ENCODE peak calls at places on chromosomes 11 and 22, in six cellular contexts. One of them, this sample, is unnamed.

GRCh38 chr11:46380340-46381045 is 976 bp upstream of the MDK start:
- DNase-seq in adrenal gland: peak
- DNase-seq in GM12865: peak
- DNase-seq in endodermal cell: peak
- DNase-seq in psoas muscle: peak
- DNase-seq in IMR-90: no peak
- DNase-seq in this sample: no peak

GRCh38 chr22:39253427-39254070 is 8.8 kb upstream of the PDGFB start:
- DNase-seq in endodermal cell: peak
- DNase-seq in adrenal gland: peak
- DNase-seq in GM12865: peak
- DNase-seq in IMR-90: peak
- DNase-seq in psoas muscle: peak
- DNase-seq in this sample: peak

GRCh38 chr22:39932918-39933649 is 27.1 kb upstream of the TMA7B start:
- DNase-seq in GM12865: peak
- DNase-seq in adrenal gland: no peak
- DNase-seq in psoas muscle: no peak
- DNase-seq in IMR-90: no peak
- DNase-seq in endodermal cell: peak
- DNase-seq in this sample: peak

GRCh38 chr11:118106789-118107335 is 20.1 kb upstream of the SMIM35 start:
- DNase-seq in psoas muscle: no peak
- DNase-seq in adrenal gland: no peak
- DNase-seq in IMR-90: no peak
- DNase-seq in GM12865: no peak
- DNase-seq in endodermal cell: no peak
- DNase-seq in this sample: no peak

GRCh38 chr11:128908391-128909246 is 17.5 kb downstream of the KCNJ5 start:
- DNase-seq in IMR-90: peak
- DNase-seq in GM12865: no peak
- DNase-seq in psoas muscle: peak
- DNase-seq in adrenal gland: peak
- DNase-seq in endodermal cell: no peak
- DNase-seq in this sample: peak

GRCh38 chr11:102237096-102237735 is 80.1 kb upstream of the BIRC3 start:
- DNase-seq in IMR-90: peak
- DNase-seq in psoas muscle: no peak
- DNase-seq in endodermal cell: peak
- DNase-seq in GM12865: no peak
- DNase-seq in adrenal gland: no peak
- DNase-seq in this sample: peak

GRCh38 chr11:14300661-14301304 is 58.2 kb downstream of the RRAS2 start:
- DNase-seq in IMR-90: peak
- DNase-seq in adrenal gland: peak
- DNase-seq in GM12865: peak
- DNase-seq in psoas muscle: peak
- DNase-seq in endodermal cell: peak
- DNase-seq in this sample: peak

GRCh38 chr11:82978422-82979099 is 77.0 kb downstream of the DDIAS start:
- DNase-seq in GM12865: peak
- DNase-seq in IMR-90: peak
- DNase-seq in psoas muscle: no peak
- DNase-seq in endodermal cell: no peak
- DNase-seq in adrenal gland: no peak
- DNase-seq in this sample: peak

GRCh38 chr11:103870821-103871309 is 165.6 kb upstream of the DDI1 start:
- DNase-seq in endodermal cell: no peak
- DNase-seq in IMR-90: no peak
- DNase-seq in GM12865: no peak
- DNase-seq in adrenal gland: peak
- DNase-seq in psoas muscle: peak
- DNase-seq in this sample: peak

GRCh38 chr11:37026326-37026725 is 428.3 kb upstream of the RAG2 start:
- DNase-seq in adrenal gland: no peak
- DNase-seq in endodermal cell: no peak
- DNase-seq in psoas muscle: no peak
- DNase-seq in GM12865: no peak
- DNase-seq in IMR-90: no peak
- DNase-seq in this sample: no peak

GRCh38 chr11:77729063-77729462 is 91.5 kb downstream of the RSF1 start:
- DNase-seq in IMR-90: no peak
- DNase-seq in psoas muscle: no peak
- DNase-seq in adrenal gland: no peak
- DNase-seq in endodermal cell: no peak
- DNase-seq in GM12865: no peak
- DNase-seq in this sample: no peak

GRCh38 chr11:44868455-44869421 is 81.9 kb downstream of the TP53I11 start:
- DNase-seq in IMR-90: no peak
- DNase-seq in GM12865: no peak
- DNase-seq in psoas muscle: no peak
- DNase-seq in adrenal gland: no peak
- DNase-seq in endodermal cell: no peak
- DNase-seq in this sample: no peak

GRCh38 chr11:13009921-13010736 is 1.0 kb downstream of the RASSF10 start:
- DNase-seq in adrenal gland: no peak
- DNase-seq in IMR-90: peak
- DNase-seq in GM12865: no peak
- DNase-seq in psoas muscle: peak
- DNase-seq in endodermal cell: peak
- DNase-seq in this sample: peak

GRCh38 chr11:17641792-17642350 is 77.5 kb upstream of the MYOD1 start:
- DNase-seq in GM12865: no peak
- DNase-seq in psoas muscle: no peak
- DNase-seq in adrenal gland: no peak
- DNase-seq in endodermal cell: peak
- DNase-seq in IMR-90: no peak
- DNase-seq in this sample: no peak

GRCh38 chr22:20758688-20759087 is 15.2 kb upstream of the SERPIND1 start:
- DNase-seq in psoas muscle: no peak
- DNase-seq in endodermal cell: peak
- DNase-seq in adrenal gland: no peak
- DNase-seq in IMR-90: no peak
- DNase-seq in GM12865: no peak
- DNase-seq in this sample: no peak
- TF ChIP-seq CTCF in psoas muscle: no peak
- TF ChIP-seq CTCF in endodermal cell: peak
- TF ChIP-seq CTCF in adrenal gland: no peak
- TF ChIP-seq CTCF in IMR-90: no peak
- TF ChIP-seq CTCF in GM12865: no peak
- TF ChIP-seq CTCF in this sample: peak

DNA sequence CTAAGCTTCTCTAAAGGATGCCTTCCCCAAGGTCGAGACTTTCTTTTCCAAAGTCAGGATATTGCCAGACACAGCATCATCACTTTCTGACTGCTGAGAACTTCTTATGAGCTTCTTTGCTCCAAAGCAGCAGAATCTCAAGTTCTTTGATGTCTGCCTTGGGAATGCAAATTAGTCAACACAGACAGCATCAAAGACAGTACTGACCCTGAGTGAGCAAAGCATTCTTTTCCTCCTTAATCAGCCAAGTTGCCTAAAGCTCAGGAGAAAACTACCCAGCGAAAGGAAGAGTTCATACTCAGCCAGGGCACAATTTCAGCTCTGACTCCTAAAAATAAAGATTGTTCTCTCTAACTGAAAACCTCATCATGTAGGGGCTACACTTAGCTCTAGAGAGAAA is 98.0 kb downstream of the SLC36A4 start:
- DNase-seq in GM12865: no peak
- DNase-seq in IMR-90: peak
- DNase-seq in adrenal gland: no peak
- DNase-seq in endodermal cell: no peak
- DNase-seq in psoas muscle: no peak
- DNase-seq in this sample: peak
- H3K4me3 ChIP-seq in GM12865: no peak
- H3K4me3 ChIP-seq in IMR-90: no peak
- H3K4me3 ChIP-seq in adrenal gland: no peak
- H3K4me3 ChIP-seq in endodermal cell: no peak
- H3K4me3 ChIP-seq in psoas muscle: no peak
- H3K4me3 ChIP-seq in this sample: no peak

DNA sequence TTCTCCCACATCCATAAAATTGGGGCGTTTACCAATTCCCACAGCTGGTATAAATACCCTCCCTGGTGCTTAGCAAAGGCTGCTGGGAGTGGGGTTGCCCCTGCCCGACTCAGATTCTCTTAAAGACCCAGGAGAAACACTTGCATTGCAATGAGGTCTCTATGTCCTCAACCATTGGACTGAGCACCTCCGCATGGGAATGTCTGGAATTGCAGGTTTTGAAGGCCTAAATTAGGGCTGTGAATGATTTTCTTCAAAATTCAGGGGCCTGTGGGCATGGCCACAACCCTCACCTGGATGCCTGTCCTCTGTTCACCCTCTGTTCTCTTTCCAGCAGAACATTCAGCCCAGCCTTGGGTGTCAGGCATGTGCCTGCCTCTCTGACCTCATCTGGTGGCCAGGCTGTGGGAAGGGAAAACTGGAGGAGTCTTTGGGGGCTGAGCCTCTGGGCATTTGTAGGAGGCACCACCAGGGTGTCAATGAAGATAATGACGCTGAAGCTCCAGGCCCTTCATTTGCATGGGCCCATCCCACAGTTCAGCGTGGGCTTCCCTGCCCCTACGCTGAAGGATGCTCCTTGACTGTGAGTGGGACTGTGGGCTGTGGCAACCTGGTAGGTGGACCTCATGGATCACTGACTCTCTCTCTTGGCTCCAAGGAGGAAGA is 52.7 kb upstream of the MYEOV start:
- DNase-seq in adrenal gland: no peak
- DNase-seq in endodermal cell: peak
- DNase-seq in GM12865: no peak
- DNase-seq in psoas muscle: no peak
- DNase-seq in IMR-90: no peak
- DNase-seq in this sample: no peak
- TF ChIP-seq CTCF in adrenal gland: no peak
- TF ChIP-seq CTCF in endodermal cell: peak
- TF ChIP-seq CTCF in GM12865: no peak
- TF ChIP-seq CTCF in psoas muscle: no peak
- TF ChIP-seq CTCF in IMR-90: no peak
- TF ChIP-seq CTCF in this sample: no peak

DNA sequence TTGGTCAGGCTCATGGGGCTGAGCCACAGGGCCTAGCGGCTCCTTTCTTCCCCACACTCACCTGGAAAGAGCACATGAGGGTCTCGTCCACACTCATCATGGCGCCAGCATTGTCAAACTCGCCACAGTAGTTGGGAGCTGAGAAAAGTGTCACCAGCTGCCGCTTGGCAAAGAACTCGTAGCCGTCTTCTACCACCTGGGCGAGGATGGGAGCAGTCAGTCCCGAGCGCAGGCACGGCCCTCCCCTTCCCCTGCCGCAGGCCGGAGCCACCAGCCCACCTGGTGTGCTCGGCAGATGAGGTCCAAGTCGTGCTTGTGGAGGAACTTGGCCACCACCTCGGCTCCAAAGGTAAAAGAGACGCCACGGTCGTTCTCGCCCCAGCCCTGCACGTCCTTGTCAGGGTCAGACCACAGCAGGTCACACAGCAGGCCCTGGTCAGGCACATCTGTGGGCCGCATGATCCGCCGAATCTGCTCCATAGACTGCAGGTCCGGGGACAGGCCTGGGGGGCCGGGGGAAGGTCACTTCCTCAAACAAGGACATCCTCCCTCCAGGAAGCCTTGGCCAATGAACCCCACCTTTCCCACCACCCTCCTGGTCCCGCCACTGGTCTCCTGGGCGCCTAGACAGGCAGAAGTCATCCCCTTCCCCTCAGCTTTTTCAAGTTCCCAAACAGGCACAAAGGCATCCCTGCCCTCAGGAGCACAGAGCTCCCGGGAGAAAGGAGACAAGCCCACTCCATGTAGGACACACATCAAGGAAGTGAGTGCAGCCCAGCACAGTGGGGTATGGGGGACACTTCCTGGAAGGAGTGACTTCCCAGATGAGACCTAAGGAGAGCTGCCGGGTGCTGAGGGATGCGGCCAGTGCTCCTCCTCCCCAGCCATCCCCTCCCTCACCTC is 2.7 kb downstream of the PPP1CA start:
- DNase-seq in GM12865: no peak
- DNase-seq in psoas muscle: no peak
- DNase-seq in endodermal cell: no peak
- DNase-seq in adrenal gland: no peak
- DNase-seq in IMR-90: no peak
- DNase-seq in this sample: no peak
- H3K4me3 ChIP-seq in GM12865: no peak
- H3K4me3 ChIP-seq in psoas muscle: no peak
- H3K4me3 ChIP-seq in endodermal cell: no peak
- H3K4me3 ChIP-seq in adrenal gland: no peak
- H3K4me3 ChIP-seq in IMR-90: no peak
- H3K4me3 ChIP-seq in this sample: no peak

DNA sequence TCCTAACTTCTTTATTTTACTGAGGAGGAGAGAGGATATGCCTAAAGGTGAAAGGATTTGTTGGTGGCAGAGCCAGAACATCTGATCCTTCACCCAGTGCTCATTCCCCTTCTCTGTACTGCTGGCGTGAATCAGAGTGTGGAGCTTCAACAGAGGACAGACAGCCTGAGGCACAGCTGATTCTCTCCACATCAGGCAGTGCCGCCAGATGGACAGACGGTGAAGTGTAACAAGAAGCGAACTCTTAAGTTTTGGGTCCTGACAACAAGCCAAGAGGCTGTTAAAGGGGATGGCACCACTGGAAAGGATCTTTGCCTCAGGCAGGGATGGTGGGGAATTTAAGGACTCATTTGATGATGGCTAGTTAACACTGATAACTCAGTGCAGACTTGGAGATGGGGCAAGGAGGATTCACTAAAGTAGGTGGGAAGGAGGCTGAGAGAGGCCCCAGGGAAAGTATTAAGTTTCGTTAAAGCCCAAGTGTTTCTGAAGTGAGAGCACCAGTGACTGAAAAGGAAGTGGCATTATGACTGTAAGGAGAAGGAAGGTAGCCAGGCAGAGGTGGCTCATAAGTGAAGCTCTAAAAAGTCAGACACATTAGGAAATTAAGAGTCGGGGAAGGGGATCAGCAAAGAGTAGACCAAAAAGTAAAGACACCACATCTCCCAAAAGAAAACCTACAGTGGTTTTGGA is 81.3 kb downstream of the CLPB start:
- DNase-seq in IMR-90: peak
- DNase-seq in psoas muscle: no peak
- DNase-seq in endodermal cell: peak
- DNase-seq in GM12865: peak
- DNase-seq in adrenal gland: no peak
- DNase-seq in this sample: peak
- TF ChIP-seq CTCF in IMR-90: peak
- TF ChIP-seq CTCF in psoas muscle: no peak
- TF ChIP-seq CTCF in endodermal cell: peak
- TF ChIP-seq CTCF in GM12865: peak
- TF ChIP-seq CTCF in adrenal gland: no peak
- TF ChIP-seq CTCF in this sample: peak

This sample was measured in choroid plexus epithelial cell.